ENCODE peak calls at places on chromosomes 13 and 19, in five cellular contexts. One of them, this sample, is unnamed.

GRCh38 chr19:33554391-33554790 is 32.8 kb upstream of the PEPD start:
- DNase-seq in neural progenitor cell: no peak
- DNase-seq in activated CD4-positive, alpha-beta T cell treated with anti-CD3 and anti-CD28 coated beads, Interleukin-2, amount 50 U/mL, for 24 hours: no peak
- DNase-seq in posterior cingulate gyrus: no peak
- DNase-seq in PC-3: no peak
- DNase-seq in this sample: no peak

GRCh38 chr13:20824762-20825161 is 51.0 kb upstream of the EEF1AKMT1 start:
- DNase-seq in neural progenitor cell: no peak
- DNase-seq in activated CD4-positive, alpha-beta T cell treated with anti-CD3 and anti-CD28 coated beads, Interleukin-2, amount 50 U/mL, for 24 hours: no peak
- DNase-seq in posterior cingulate gyrus: no peak
- DNase-seq in PC-3: no peak
- DNase-seq in this sample: no peak

GRCh38 chr13:79336971-79337370 is 69.1 kb downstream of the RBM26 start:
- DNase-seq in neural progenitor cell: no peak
- DNase-seq in activated CD4-positive, alpha-beta T cell treated with anti-CD3 and anti-CD28 coated beads, Interleukin-2, amount 50 U/mL, for 24 hours: no peak
- DNase-seq in posterior cingulate gyrus: no peak
- DNase-seq in PC-3: no peak
- DNase-seq in this sample: no peak

GRCh38 chr19:49201042-49201441 is 43.5 kb downstream of the TRPM4 start:
- DNase-seq in neural progenitor cell: no peak
- DNase-seq in activated CD4-positive, alpha-beta T cell treated with anti-CD3 and anti-CD28 coated beads, Interleukin-2, amount 50 U/mL, for 24 hours: no peak
- DNase-seq in posterior cingulate gyrus: no peak
- DNase-seq in PC-3: no peak
- DNase-seq in this sample: no peak

GRCh38 chr13:28716511-28716910 is 2.3 kb downstream of the SLC46A3 start:
- DNase-seq in neural progenitor cell: no peak
- DNase-seq in activated CD4-positive, alpha-beta T cell treated with anti-CD3 and anti-CD28 coated beads, Interleukin-2, amount 50 U/mL, for 24 hours: no peak
- DNase-seq in posterior cingulate gyrus: no peak
- DNase-seq in PC-3: peak; percentile 79
- DNase-seq in this sample: no peak

GRCh38 chr13:65985632-65986031 is 1244.5 kb downstream of the PCDH9 start:
- DNase-seq in neural progenitor cell: peak; percentile 39
- DNase-seq in activated CD4-positive, alpha-beta T cell treated with anti-CD3 and anti-CD28 coated beads, Interleukin-2, amount 50 U/mL, for 24 hours: no peak
- DNase-seq in posterior cingulate gyrus: no peak
- DNase-seq in PC-3: peak; percentile 34
- DNase-seq in this sample: no peak

GRCh38 chr19:18644144-18645034 is 7.6 kb downstream of the KLHL26 start:
- DNase-seq in neural progenitor cell: no peak
- DNase-seq in activated CD4-positive, alpha-beta T cell treated with anti-CD3 and anti-CD28 coated beads, Interleukin-2, amount 50 U/mL, for 24 hours: no peak
- DNase-seq in posterior cingulate gyrus: no peak
- DNase-seq in PC-3: no peak
- DNase-seq in this sample: no peak

GRCh38 chr19:10516064-10516385 is 1.2 kb downstream of the S1PR5 start:
- DNase-seq in neural progenitor cell: no peak
- DNase-seq in activated CD4-positive, alpha-beta T cell treated with anti-CD3 and anti-CD28 coated beads, Interleukin-2, amount 50 U/mL, for 24 hours: no peak
- DNase-seq in posterior cingulate gyrus: no peak
- DNase-seq in PC-3: no peak
- DNase-seq in this sample: no peak

GRCh38 chr19:46271488-46272197 is 25.2 kb upstream of the HIF3A start:
- DNase-seq in neural progenitor cell: no peak
- DNase-seq in activated CD4-positive, alpha-beta T cell treated with anti-CD3 and anti-CD28 coated beads, Interleukin-2, amount 50 U/mL, for 24 hours: no peak
- DNase-seq in posterior cingulate gyrus: no peak
- DNase-seq in PC-3: peak; percentile 77
- DNase-seq in this sample: no peak

GRCh38 chr13:79417741-79418140 is 11.7 kb upstream of the RBM26 start:
- DNase-seq in neural progenitor cell: no peak
- DNase-seq in activated CD4-positive, alpha-beta T cell treated with anti-CD3 and anti-CD28 coated beads, Interleukin-2, amount 50 U/mL, for 24 hours: no peak
- DNase-seq in posterior cingulate gyrus: no peak
- DNase-seq in PC-3: no peak
- DNase-seq in this sample: no peak

GRCh38 chr13:41587490-41587889 is 130.1 kb downstream of the RGCC start:
- DNase-seq in neural progenitor cell: peak; percentile 24
- DNase-seq in activated CD4-positive, alpha-beta T cell treated with anti-CD3 and anti-CD28 coated beads, Interleukin-2, amount 50 U/mL, for 24 hours: no peak
- DNase-seq in posterior cingulate gyrus: no peak
- DNase-seq in PC-3: no peak
- DNase-seq in this sample: no peak

GRCh38 chr19:2290441-2291184 is 8.6 kb upstream of the PEAK3 start:
- DNase-seq in neural progenitor cell: peak; percentile 50
- DNase-seq in activated CD4-positive, alpha-beta T cell treated with anti-CD3 and anti-CD28 coated beads, Interleukin-2, amount 50 U/mL, for 24 hours: no peak
- DNase-seq in posterior cingulate gyrus: no peak
- DNase-seq in PC-3: no peak
- DNase-seq in this sample: no peak

GRCh38 chr13:104782741-104783140 is 1716.5 kb upstream of the SLC10A2 start:
- DNase-seq in neural progenitor cell: no peak
- DNase-seq in activated CD4-positive, alpha-beta T cell treated with anti-CD3 and anti-CD28 coated beads, Interleukin-2, amount 50 U/mL, for 24 hours: no peak
- DNase-seq in posterior cingulate gyrus: no peak
- DNase-seq in PC-3: no peak
- DNase-seq in this sample: no peak

GRCh38 chr13:31775148-31775547 is 35.8 kb downstream of the RXFP2 start:
- DNase-seq in neural progenitor cell: no peak
- DNase-seq in activated CD4-positive, alpha-beta T cell treated with anti-CD3 and anti-CD28 coated beads, Interleukin-2, amount 50 U/mL, for 24 hours: no peak
- DNase-seq in posterior cingulate gyrus: no peak
- DNase-seq in PC-3: no peak
- DNase-seq in this sample: no peak

GRCh38 chr19:43662487-43662886 is 7.5 kb downstream of the PLAUR start:
- DNase-seq in neural progenitor cell: peak; percentile 59
- DNase-seq in activated CD4-positive, alpha-beta T cell treated with anti-CD3 and anti-CD28 coated beads, Interleukin-2, amount 50 U/mL, for 24 hours: no peak
- DNase-seq in posterior cingulate gyrus: no peak
- DNase-seq in PC-3: peak; percentile 16
- DNase-seq in this sample: no peak

GRCh38 chr19:28023064-28023463 is 1189.9 kb downstream of the UQCRFS1 start:
- DNase-seq in neural progenitor cell: no peak
- DNase-seq in activated CD4-positive, alpha-beta T cell treated with anti-CD3 and anti-CD28 coated beads, Interleukin-2, amount 50 U/mL, for 24 hours: no peak
- DNase-seq in posterior cingulate gyrus: no peak
- DNase-seq in PC-3: no peak
- DNase-seq in this sample: no peak